ENCODE peak calls at places on chromosomes 13 and 19, in six cellular contexts. A, B, S, Q, D and L are unnamed samples.
A peak's percentile ranks its signal among the peaks of the same experiment; 100 is the strongest.

GRCh38 chr13:112638157-112638750 is 50.3 kb upstream of the TUBGCP3 start:
- DNase-seq in S (no peak), Q (no peak), D (peak; percentile 60), A (peak; percentile 62), B (no peak), L (peak; percentile 89)

GRCh38 chr19:30317403-30317802 is 54.8 kb upstream of the ZNF536 start:
- DNase-seq in D (no peak), S (no peak), A (no peak), B (no peak), Q (no peak), L (no peak)

GRCh38 chr19:38977445-38978314 is 2.1 kb upstream of the FBXO17 start:
- DNase-seq in S (no peak), Q (no peak), D (peak; percentile 75), B (no peak), A (no peak), L (peak; percentile 59)

GRCh38 chr13:98981596-98982195 is 3.8 kb upstream of the DOCK9 start:
- DNase-seq in S (no peak), Q (no peak), B (no peak), A (no peak), D (no peak), L (peak; percentile 49)

GRCh38 chr13:31209172-31209818 is 9.5 kb downstream of the B3GLCT start:
- DNase-seq in A (peak; percentile 67), B (no peak), Q (no peak), D (peak; percentile 65), S (no peak), L (peak; percentile 52)

GRCh38 chr13:45142440-45143345 is 22.4 kb downstream of the GTF2F2 start:
- DNase-seq in D (no peak), Q (no peak), S (no peak), A (no peak), B (no peak), L (no peak)

GRCh38 chr13:51923983-51924539 is 62.3 kb downstream of the CCDC70 start:
- DNase-seq in Q (peak; percentile 46), A (no peak), B (no peak), S (no peak), D (no peak), L (peak; percentile 69)

GRCh38 chr13:27130223-27131015 is 41.2 kb downstream of the USP12 start:
- DNase-seq in Q (no peak), A (no peak), B (no peak), S (no peak), D (no peak), L (no peak)

GRCh38 chr13:48733739-48734329 is 80.1 kb downstream of the CYSLTR2 start:
- DNase-seq in Q (no peak), S (no peak), A (no peak), B (no peak), D (no peak), L (no peak)

GRCh38 chr19:2050349-2050990 is 574 bp downstream of the MKNK2 start:
- DNase-seq in D (no peak), A (no peak), Q (no peak), S (no peak), B (no peak), L (no peak)

GRCh38 chr13:100235311-100235901 is 146.5 kb downstream of the PCCA start:
- DNase-seq in A (peak; percentile 10), B (no peak), Q (no peak), S (no peak), D (no peak), L (no peak)

GRCh38 chr19:18698321-18699167 is 15.1 kb downstream of the CRTC1 start:
- DNase-seq in D (no peak), B (no peak), A (no peak), S (no peak), Q (no peak), L (no peak)

GRCh38 chr19:296476-297225 is 5.4 kb upstream of the PLPP2 start:
- DNase-seq in D (no peak), A (no peak), Q (no peak), S (no peak), B (no peak), L (no peak)

GRCh38 chr13:58463841-58464240 is 832.3 kb downstream of the PCDH17 start:
- DNase-seq in B (no peak), D (no peak), Q (no peak), S (no peak), A (no peak), L (no peak)

GRCh38 chr19:32227561-32228165 is 117.7 kb upstream of the ZNF507 start:
- DNase-seq in S (no peak), B (no peak), Q (peak; percentile 62), D (peak; percentile 50), A (no peak), L (no peak)

GRCh38 chr19:40862785-40863184 is 12.5 kb upstream of the CYP2A6 start:
- DNase-seq in Q (no peak), B (no peak), D (peak; percentile 37), S (no peak), A (no peak), L (peak; percentile 2)

GRCh38 chr19:13920940-13921744 is 15.1 kb downstream of the CC2D1A start:
- DNase-seq in S (no peak), D (no peak), A (no peak), Q (peak; percentile 38), B (no peak), L (peak; percentile 67)

GRCh38 chr13:48505597-48506091 is 27.2 kb downstream of the RCBTB2 start:
- DNase-seq in B (no peak), S (no peak), A (no peak), Q (no peak), D (no peak), L (no peak)

GRCh38 chr19:41357746-41358145 is 4.0 kb upstream of the TGFB1 start:
- DNase-seq in S (no peak), A (no peak), Q (no peak), D (no peak), B (no peak), L (no peak)

GRCh38 chr19:5001547-5002131 is 32.7 kb downstream of the KDM4B start:
- DNase-seq in S (no peak), B (no peak), D (peak; percentile 78), Q (peak; percentile 66), A (no peak), L (peak; percentile 68)

GRCh38 chr13:42544246-42544915 is 29.6 kb upstream of the TNFSF11 start:
- DNase-seq in B (no peak), Q (no peak), A (no peak), S (no peak), D (no peak), L (no peak)

GRCh38 chr19:339262-339887 is 5.2 kb downstream of the MIER2 start:
- DNase-seq in S (no peak), A (no peak), Q (no peak), D (no peak), B (no peak), L (no peak)

GRCh38 chr19:28393574-28394336 is 819.2 kb downstream of the UQCRFS1 start:
- DNase-seq in A (no peak), B (no peak), S (no peak), D (no peak), Q (no peak), L (no peak)

GRCh38 chr19:44718441-44719261 is 19.7 kb downstream of the CEACAM16 start:
- DNase-seq in D (peak; percentile 82), Q (peak; percentile 66), A (no peak), S (no peak), B (no peak), L (peak; percentile 80)

GRCh38 chr19:35869327-35870123 is 1.2 kb downstream of the APLP1 start:
- DNase-seq in B (peak; percentile 69), S (peak; percentile 76), D (peak; percentile 95), A (peak; percentile 65), Q (peak; percentile 97), L (peak; percentile 98)

GRCh38 chr19:15862444-15862843 is 35.4 kb downstream of the CYP4F2 start:
- DNase-seq in Q (no peak), S (no peak), B (no peak), D (no peak), A (no peak), L (no peak)

GRCh38 chr19:18717601-18718000 is 34.1 kb downstream of the CRTC1 start:
- DNase-seq in D (no peak), Q (no peak), S (no peak), A (no peak), B (no peak), L (no peak)

GRCh38 chr19:46115396-46116109 is 8.9 kb downstream of the IGFL3 start:
- DNase-seq in Q (no peak), S (no peak), A (peak; percentile 13), D (peak; percentile 81), B (no peak), L (no peak)

GRCh38 chr19:47157455-47158321 is 27.1 kb downstream of the SAE1 start:
- DNase-seq in A (no peak), B (no peak), D (peak; percentile 94), Q (peak; percentile 72), S (no peak), L (peak; percentile 92)

GRCh38 chr19:13096968-13097330 is 5.7 kb downstream of the LYL1 start:
- DNase-seq in Q (no peak), B (no peak), S (no peak), A (no peak), D (no peak), L (no peak)

GRCh38 chr19:47168065-47168464 is 37.4 kb downstream of the SAE1 start:
- DNase-seq in S (no peak), A (no peak), B (no peak), Q (no peak), D (no peak), L (no peak)

GRCh38 chr19:3908266-3909054 is 24.4 kb upstream of the NMRK2 start:
- DNase-seq in D (no peak), S (no peak), B (no peak), A (no peak), Q (no peak), L (no peak)

GRCh38 chr13:65461590-65461989 is 1768.5 kb downstream of the PCDH9 start:
- DNase-seq in D (peak; percentile 79), S (no peak), A (no peak), B (no peak), Q (no peak), L (no peak)

GRCh38 chr13:94454906-94455305 is 24.6 kb downstream of the DCT start:
- DNase-seq in Q (no peak), A (no peak), B (no peak), S (no peak), D (no peak), L (no peak)

GRCh38 chr19:49469828-49470614 is 4.0 kb upstream of the FLT3LG start:
- DNase-seq in A (no peak), S (peak; percentile 59), D (no peak), B (no peak), Q (no peak), L (no peak)

GRCh38 chr19:7410946-7411345 is 62.2 kb downstream of the ARHGEF18 start:
- DNase-seq in S (no peak), A (no peak), D (no peak), Q (no peak), B (no peak), L (no peak)

GRCh38 chr19:49973987-49974386 is 13.0 kb upstream of the SIGLEC11 start:
- DNase-seq in S (no peak), Q (no peak), B (no peak), D (no peak), A (no peak), L (no peak)

GRCh38 chr19:29887498-29887897 is 54.5 kb upstream of the URI1 start:
- DNase-seq in D (no peak), S (no peak), A (no peak), B (no peak), Q (no peak), L (no peak)